ENCODE peak calls at places on chromosome 9, in five cellular contexts. K is left ventricle myocardium inferior, D is uterus, V is mucosa of descending colon, P is endothelial cell of umbilical vein. M is an unnamed sample.
A peak's percentile ranks its signal among the peaks of the same experiment; 100 is the strongest.

GRCh38 chr9:95446259-95446658 is 70.5 kb downstream of the PTCH1 start:
- DNase-seq in V (no peak), P (no peak), D (no peak), K (no peak), M (no peak)

GRCh38 chr9:35341585-35341984 is 148.3 kb upstream of the RUSC2 start:
- DNase-seq in P (peak; percentile 94), V (peak; percentile 4), D (peak; percentile 43), K (peak; percentile 66), M (no peak)

GRCh38 chr9:23232831-23233230 is 593.2 kb downstream of the ELAVL2 start:
- DNase-seq in V (no peak), K (no peak), D (no peak), P (no peak), M (no peak)

GRCh38 chr9:72915659-72916058 is 37.2 kb downstream of the ALDH1A1 start:
- DNase-seq in K (no peak), D (no peak), P (no peak), V (no peak), M (no peak)

GRCh38 chr9:85483214-85483613 is 258.5 kb downstream of the AGTPBP1 start:
- DNase-seq in V (no peak), K (no peak), D (no peak), P (no peak), M (no peak)

GRCh38 chr9:95874989-95875304 is 544 bp upstream of the ERCC6L2 start:
- DNase-seq in K (peak; percentile 58), D (peak; percentile 49), P (no peak), V (peak; percentile 70), M (peak; percentile 62)

GRCh38 chr9:19252174-19252884 is 21.8 kb downstream of the DENND4C start:
- DNase-seq in P (no peak), K (no peak), D (no peak), V (no peak), M (no peak)

GRCh38 chr9:29212590-29213373 is 1639.5 kb upstream of the C9orf72 start:
- DNase-seq in K (no peak), P (no peak), D (peak; percentile 35), V (no peak), M (no peak)

GRCh38 chr9:71218774-71219173 is 97.4 kb upstream of the TRPM3 start:
- DNase-seq in D (no peak), P (no peak), K (no peak), V (no peak), M (peak; percentile 3)

GRCh38 chr9:71737455-71737854 is 30.9 kb downstream of the CEMIP2 start:
- DNase-seq in V (no peak), K (no peak), P (peak; percentile 30), D (no peak), M (peak; percentile 82)

GRCh38 chr9:136514022-136514714 is 31.3 kb upstream of the SEC16A start:
- DNase-seq in K (no peak), D (no peak), V (no peak), P (no peak), M (no peak)

GRCh38 chr9:84301851-84302250 is 38.7 kb downstream of the SLC28A3 start:
- DNase-seq in V (no peak), D (no peak), K (no peak), P (peak; percentile 22), M (no peak)

GRCh38 chr9:75889577-75889976 is 896 bp upstream of the PCSK5 start:
- DNase-seq in V (peak; percentile 64), K (no peak), D (no peak), P (no peak), M (no peak)

GRCh38 chr9:129547869-129548570 is 72.9 kb downstream of the C9orf50 start:
- DNase-seq in K (no peak), P (no peak), V (no peak), D (no peak), M (no peak)

GRCh38 chr9:21965401-21965951 is 28.7 kb downstream of the CDKN2A start:
- DNase-seq in K (no peak), P (peak; percentile 68), D (no peak), V (peak; percentile 76), M (peak; percentile 63)

GRCh38 chr9:137294091-137294683 is 7.9 kb downstream of the NRARP start:
- DNase-seq in K (no peak), D (no peak), P (peak; percentile 68), V (peak; percentile 85), M (no peak)

GRCh38 chr9:95075700-95076099 is 241.8 kb downstream of the FANCC start:
- DNase-seq in P (no peak), V (no peak), D (no peak), K (no peak), M (no peak)

DNA sequence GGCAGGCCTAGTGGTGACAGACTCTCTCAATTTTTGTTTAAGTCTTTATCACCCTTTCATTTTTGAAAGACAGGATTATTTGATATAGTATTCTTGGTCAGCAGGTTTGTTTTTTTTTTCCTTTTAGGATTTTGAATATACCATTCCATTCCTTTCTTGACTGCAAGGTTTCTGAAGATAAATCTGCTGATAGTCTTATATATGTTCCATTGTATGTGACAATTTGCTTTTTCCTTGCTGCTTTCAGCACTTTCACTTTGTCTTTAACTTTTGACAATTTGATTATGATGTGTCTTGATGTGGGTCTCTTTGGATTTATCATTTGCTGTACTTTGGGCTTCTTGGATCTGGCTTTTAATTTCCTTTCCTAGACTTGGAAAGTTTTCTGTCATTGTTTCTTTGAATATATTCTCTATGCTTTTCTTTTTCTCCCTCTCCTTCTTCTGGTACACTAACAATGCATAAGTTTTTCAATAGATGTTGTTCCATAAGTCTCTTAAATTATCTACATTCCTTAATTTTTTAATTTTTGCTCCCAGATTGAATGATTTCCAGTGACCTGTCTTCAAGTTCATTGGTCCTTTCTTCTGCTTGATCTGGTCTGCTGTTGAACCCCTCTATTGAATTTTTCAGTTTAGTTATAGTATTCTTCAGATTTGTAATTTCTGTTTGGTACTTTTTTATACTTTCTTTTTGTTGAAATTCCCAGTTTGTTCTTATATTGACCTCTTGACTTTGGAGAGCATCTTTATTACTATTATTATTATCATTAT is 14.6 kb upstream of the FBXW2 start:
- DNase-seq in K (no peak), P (no peak), V (no peak), D (no peak), M (no peak)
- H3K9me3 ChIP-seq in K (peaks cover 76% of the 10 kb centered on the region), P (no peaks in the 10 kb centered on the region), V (peaks cover 45% of the 10 kb centered on the region), D (no peaks in the 10 kb centered on the region), M (no peaks in the 10 kb centered on the region)

GRCh38 chr9:118761016-118761790 is 608.0 kb downstream of the BRINP1 start:
- DNase-seq in V (no peak), D (no peak), P (no peak), K (no peak), M (no peak)
- H3K9me3 ChIP-seq in V (peaks cover 3% of the 10 kb centered on the region), D (no peaks in the 10 kb centered on the region), P (peaks cover 4% of the 10 kb centered on the region), K (peaks cover 30% of the 10 kb centered on the region), M (no peaks in the 10 kb centered on the region)

DNA sequence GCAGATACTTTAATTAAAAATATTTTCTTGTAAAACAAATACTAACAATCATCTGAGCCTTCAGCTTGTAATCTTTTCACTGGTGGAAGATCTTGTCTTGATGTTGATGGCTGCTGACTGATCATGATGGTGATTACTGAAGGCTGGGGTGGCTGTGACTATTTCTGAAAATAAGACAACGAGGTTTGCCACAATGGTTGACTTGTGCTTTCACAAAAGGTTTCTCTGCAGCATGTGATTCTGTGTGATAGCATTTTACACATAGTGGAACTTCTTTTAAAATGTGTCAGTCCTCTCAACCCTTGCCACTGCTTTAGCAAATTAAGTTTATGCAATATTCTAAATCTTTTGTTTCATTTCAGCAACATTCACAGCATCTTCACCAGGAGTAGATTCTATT is 461.0 kb downstream of the CCDC171 start:
- DNase-seq in V (no peak), P (no peak), K (no peak), D (no peak), M (no peak)
- H3K9me3 ChIP-seq in V (peaks cover 11% of the 10 kb centered on the region), P (no peaks in the 10 kb centered on the region), K (peaks cover 36% of the 10 kb centered on the region), D (no peaks in the 10 kb centered on the region), M (no peaks in the 10 kb centered on the region)

GRCh38 chr9:112997236-112997941 is 14.6 kb downstream of the ZNF883 start:
- DNase-seq in D (no peak), K (no peak), P (no peak), V (no peak), M (no peak)
- H3K9me3 ChIP-seq in D (no peaks in the 10 kb centered on the region), K (peaks cover 100% of the 10 kb centered on the region), P (peaks cover 11% of the 10 kb centered on the region), V (peaks cover 82% of the 10 kb centered on the region), M (no peaks in the 10 kb centered on the region)

DNA sequence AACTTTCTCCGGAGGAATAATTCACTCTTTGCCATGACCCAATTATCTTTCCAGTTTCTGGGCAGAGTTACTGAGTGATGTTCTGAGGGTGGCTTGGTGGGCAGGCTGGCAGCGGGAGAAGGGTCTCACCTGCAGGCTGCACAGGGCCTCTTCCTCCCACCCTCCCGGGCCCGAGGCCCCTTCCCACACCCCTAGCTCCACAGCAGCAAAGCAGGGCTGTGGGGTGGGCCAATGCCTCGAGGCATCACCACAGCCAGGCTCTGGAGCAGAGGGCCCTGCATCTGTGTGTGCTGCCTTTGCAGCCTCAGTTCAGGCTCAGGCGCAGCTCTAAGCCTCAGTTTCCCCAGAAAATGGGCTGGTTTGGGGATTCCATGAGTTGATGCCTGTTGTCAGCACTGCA is 120.2 kb upstream of the FOXD4L5 start:
- DNase-seq in K (no peak), V (no peak), D (no peak), P (no peak), M (no peak)
- H3K9me3 ChIP-seq in K (peaks cover 6% of the 10 kb centered on the region), V (peaks cover 69% of the 10 kb centered on the region), D (no peaks in the 10 kb centered on the region), P (peaks cover 7% of the 10 kb centered on the region), M (peaks cover 6% of the 10 kb centered on the region)

GRCh38 chr9:134966270-134966669 is 48.6 kb upstream of the FCN1 start:
- DNase-seq in P (no peak), K (no peak), D (no peak), V (no peak), M (no peak)

GRCh38 chr9:134968011-134968822 is 50.5 kb upstream of the FCN1 start:
- DNase-seq in P (no peak), D (no peak), K (no peak), V (no peak), M (no peak)

GRCh38 chr9:134967547-134967930 is 49.8 kb upstream of the FCN1 start:
- DNase-seq in V (no peak), K (no peak), D (no peak), P (no peak), M (no peak)

GRCh38 chr9:134965851-134966250 is 48.1 kb upstream of the FCN1 start:
- DNase-seq in D (no peak), P (no peak), K (no peak), V (no peak), M (no peak)

GRCh38 chr9:134966697-134967546 is 49.2 kb upstream of the FCN1 start:
- DNase-seq in V (no peak), K (no peak), P (no peak), D (no peak), M (no peak)
- H3K9me3 ChIP-seq in V (no peaks in the 10 kb centered on the region), K (no peaks in the 10 kb centered on the region), P (no peaks in the 10 kb centered on the region), D (no peaks in the 10 kb centered on the region), M (no peaks in the 10 kb centered on the region)

GRCh38 chr9:77019810-77020437 is 469 bp downstream of the FOXB2 start:
- DNase-seq in V (no peak), D (no peak), K (no peak), P (no peak), M (no peak)
- H3K9me3 ChIP-seq in V (no peaks in the 10 kb centered on the region), D (no peaks in the 10 kb centered on the region), K (no peaks in the 10 kb centered on the region), P (no peaks in the 10 kb centered on the region), M (no peaks in the 10 kb centered on the region)

GRCh38 chr9:92850898-92851297 is 26.9 kb downstream of the ZNF484 start:
- DNase-seq in K (no peak), D (no peak), V (no peak), P (no peak), M (no peak)
- H3K9me3 ChIP-seq in K (peaks cover 53% of the 10 kb centered on the region), D (no peaks in the 10 kb centered on the region), V (peaks cover 46% of the 10 kb centered on the region), P (peaks cover 18% of the 10 kb centered on the region), M (no peaks in the 10 kb centered on the region)

M was measured in small intestine.